ENCODE peak calls at places on chromosomes 4 and X, in ten cellular contexts. I is HCT116, E is A549, U is SJSA1, B is lower lobe of right lung, M is tibial nerve, W is heart right ventricle, R is astrocyte, G is neuronal stem cell, C is endodermal cell. O is an unnamed sample.

GRCh38 chr4:157999723-158000122 is 173.1 kb downstream of the GASK1B start:
- DNase-seq in I (no peak), E (no peak), U (no peak), B (no peak), M (no peak), W (no peak), R (no peak), G (no peak), C (no peak), O (no peak)

GRCh38 chrX:17549005-17549685 is 174.1 kb downstream of the NHS start:
- DNase-seq in I (no peak), E (no peak), U (no peak), B (no peak), M (no peak), W (no peak), R (no peak), G (no peak), C (peak; percentile 54), O (no peak)

GRCh38 chr4:150305995-150306394 is 227.8 kb downstream of the DCLK2 start:
- DNase-seq in I (no peak), E (no peak), U (peak; percentile 51), B (no peak), M (no peak), W (no peak), R (peak; percentile 71), G (no peak), C (no peak), O (no peak)

GRCh38 chr4:133320576-133321170 is 171.6 kb downstream of the PCDH10 start:
- DNase-seq in I (peak; percentile 33), E (peak; percentile 29), U (no peak), B (no peak), M (no peak), W (no peak), R (peak; percentile 11), G (peak; percentile 23), C (peak; percentile 53), O (peak; percentile 57)

GRCh38 chr4:118968006-118968405 is 79.4 kb downstream of the SYNPO2 start:
- DNase-seq in I (no peak), E (no peak), U (peak; percentile 87), B (peak; percentile 57), M (peak; percentile 55), W (no peak), R (peak; percentile 91), G (no peak), C (peak; percentile 79), O (peak; percentile 83)

GRCh38 chrX:134418317-134419113 is 41.5 kb upstream of the HPRT1 start:
- DNase-seq in I (no peak), E (peak; percentile 10), U (peak; percentile 24), B (no peak), M (no peak), W (no peak), R (no peak), G (no peak), C (no peak), O (no peak)

GRCh38 chr4:8394125-8394524 is 46.4 kb downstream of the ACOX3 start:
- DNase-seq in I (no peak), E (no peak), U (no peak), B (no peak), M (peak; percentile 68), W (peak; percentile 86), R (peak; percentile 68), G (peak; percentile 36), C (no peak), O (no peak)

GRCh38 chr4:127622923-127623754 is 9.6 kb upstream of the INTU start:
- DNase-seq in I (no peak), E (peak; percentile 71), U (peak; percentile 58), B (peak; percentile 56), M (no peak), W (peak; percentile 34), R (peak; percentile 25), G (peak; percentile 65), C (peak; percentile 94), O (peak; percentile 43)

GRCh38 chr4:65561164-65561563 is 109.1 kb downstream of the EPHA5 start:
- DNase-seq in I (no peak), E (no peak), U (no peak), B (no peak), M (no peak), W (no peak), R (no peak), G (no peak), C (no peak), O (no peak)

GRCh38 chr4:105196523-105197145 is 50.0 kb downstream of the TET2 start:
- DNase-seq in I (peak; percentile 6), E (peak; percentile 6), U (peak; percentile 31), B (no peak), M (no peak), W (no peak), R (no peak), G (no peak), C (no peak), O (peak; percentile 35)

GRCh38 chrX:40922307-40922706 is 162.9 kb upstream of the USP9X start:
- DNase-seq in I (peak; percentile 56), E (peak; percentile 63), U (no peak), B (no peak), M (no peak), W (no peak), R (peak; percentile 73), G (no peak), C (peak; percentile 83), O (peak; percentile 80)

GRCh38 chr4:142367326-142368188 is 478.5 kb downstream of the INPP4B start:
- DNase-seq in I (no peak), E (no peak), U (no peak), B (no peak), M (no peak), W (no peak), R (peak; percentile 35), G (no peak), C (no peak), O (no peak)

GRCh38 chrX:79169484-79169883 is 25.0 kb downstream of the GPR174 start:
- DNase-seq in I (no peak), E (no peak), U (no peak), B (no peak), M (no peak), W (no peak), R (no peak), G (no peak), C (no peak), O (no peak)
- H3K27ac ChIP-seq in I (no peak overlapping the region), E (no peak overlapping the region), U (no peak overlapping the region), B (no peak overlapping the region), M (no peak overlapping the region), W (no peak overlapping the region), R (no peak overlapping the region), G (no peak overlapping the region), C (no peak overlapping the region), O (no peak overlapping the region)

DNA sequence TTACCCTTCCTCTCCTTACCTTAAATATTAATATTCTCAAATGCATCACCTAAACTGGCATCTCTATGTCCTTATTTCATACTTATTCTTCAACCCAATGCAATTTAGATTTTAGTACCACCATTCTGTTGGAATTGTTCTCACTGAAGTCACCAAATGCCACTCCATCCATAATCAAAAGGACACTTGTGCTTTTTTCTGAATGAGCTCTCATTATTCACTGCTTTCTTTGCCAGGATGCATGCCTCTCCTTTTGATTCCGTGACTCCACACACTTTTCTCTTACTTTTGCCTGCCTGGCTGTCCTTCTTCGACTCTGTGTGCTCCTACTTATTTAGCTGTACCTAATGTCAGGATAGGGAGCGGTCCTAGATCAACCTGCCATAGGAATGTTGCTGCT is 633.1 kb upstream of the BOD1L1 start:
- DNase-seq in I (no peak), E (no peak), U (no peak), B (no peak), M (no peak), W (no peak), R (no peak), G (no peak), C (no peak), O (no peak)
- H3K4me3 ChIP-seq in I (no peak overlapping the region), E (no peak overlapping the region), U (no peak overlapping the region), B (no peak overlapping the region), M (no peak overlapping the region), W (no peak overlapping the region), R (no peak overlapping the region), G (no peak overlapping the region), C (no peak overlapping the region), O (no peak overlapping the region)

DNA sequence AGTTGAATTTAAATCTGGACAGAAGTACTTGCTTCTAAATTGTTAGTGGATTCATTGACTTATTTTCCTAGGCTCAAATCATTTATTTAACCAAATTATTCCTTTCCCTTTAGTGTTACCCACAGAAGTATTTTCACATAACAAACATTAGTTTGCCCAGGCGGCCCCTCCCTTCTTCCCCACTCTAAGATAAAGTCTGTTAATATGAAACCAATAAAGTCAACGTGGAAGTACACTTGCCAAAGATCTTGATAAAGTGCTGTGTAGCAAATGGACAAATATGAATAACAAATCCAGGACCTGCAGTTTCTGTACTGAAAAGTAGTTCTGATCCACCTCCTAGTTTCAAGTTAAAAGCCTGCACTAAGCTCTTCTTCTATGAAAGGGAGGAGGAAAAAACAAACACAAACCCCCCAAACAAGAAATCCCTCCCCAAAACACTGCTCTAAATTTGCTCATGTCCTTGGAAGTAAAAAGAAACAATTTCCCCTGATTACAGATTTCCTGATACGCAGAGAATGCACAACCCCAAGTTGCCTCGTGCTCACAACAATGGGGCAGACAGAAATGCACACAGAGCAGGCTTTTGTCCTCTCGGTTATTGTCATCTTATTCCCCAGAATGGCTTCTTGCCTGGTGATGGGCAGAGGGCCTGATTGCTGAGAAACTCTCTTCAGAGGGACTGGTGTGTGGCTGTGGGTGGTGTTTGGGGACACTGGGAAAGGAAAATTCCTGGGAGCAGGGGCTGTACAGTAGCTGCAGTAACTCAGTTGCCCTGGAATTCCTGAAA is 23.2 kb downstream of the TMSB4X start:
- DNase-seq in I (no peak), E (no peak), U (no peak), B (no peak), M (no peak), W (no peak), R (no peak), G (peak; percentile 15), C (no peak), O (no peak)
- H3K27ac ChIP-seq in I (no peak overlapping the region), E (peak overlapping the region; percentile 86), U (no peak overlapping the region), B (peak overlapping the region; percentile 60), M (peak overlapping the region; percentile 76), W (peak overlapping the region; percentile 84), R (no peak overlapping the region), G (no peak overlapping the region), C (peak overlapping the region; percentile 21), O (no peak overlapping the region)

GRCh38 chr4:2415881-2416563 is 2.4 kb downstream of the ZFYVE28 start:
- DNase-seq in I (no peak), E (no peak), U (no peak), B (no peak), M (no peak), W (no peak), R (no peak), G (no peak), C (peak; percentile 47), O (no peak)

GRCh38 chr4:2417196-2417764 is 1.2 kb downstream of the ZFYVE28 start:
- DNase-seq in I (no peak), E (no peak), U (no peak), B (peak; percentile 47), M (no peak), W (no peak), R (no peak), G (no peak), C (peak; percentile 75), O (peak; percentile 43)

GRCh38 chr4:2417765-2418651 is at the start of gene ZFYVE28:
- DNase-seq in I (no peak), E (peak; percentile 55), U (peak; percentile 5), B (peak; percentile 55), M (no peak), W (no peak), R (no peak), G (no peak), C (peak; percentile 75), O (no peak)

GRCh38 chr4:2415213-2415612 is 3.2 kb downstream of the ZFYVE28 start:
- DNase-seq in I (no peak), E (no peak), U (no peak), B (no peak), M (no peak), W (no peak), R (no peak), G (no peak), C (no peak), O (no peak)

GRCh38 chr4:2416564-2417195 is 1.8 kb downstream of the ZFYVE28 start:
- DNase-seq in I (no peak), E (no peak), U (peak; percentile 2), B (peak; percentile 53), M (no peak), W (no peak), R (no peak), G (peak; percentile 45), C (peak; percentile 90), O (no peak)
- H3K4me3 ChIP-seq in I (peak overlapping the region; percentile 73), E (peak overlapping the region; percentile 74), U (no peak overlapping the region), B (peak overlapping the region; percentile 71), M (peak overlapping the region; percentile 47), W (peak overlapping the region; percentile 66), R (no peak overlapping the region), G (peak overlapping the region; percentile 8), C (peak overlapping the region; percentile 69), O (peak overlapping the region; percentile 23)